ENCODE peak calls at places on chromosomes 3 and 15, in five cellular contexts. H, J, I, Z and L are unnamed samples.

GRCh38 chr15:63189955-63190691 is 717 bp downstream of the RAB8B start:
- DNase-seq in H (peak; percentile 66), Z (no peak), J (no peak), I (no peak), L (no peak)

GRCh38 chr3:58388550-58389061 is 45.0 kb downstream of the PDHB start:
- DNase-seq in J (peak; percentile 96), H (no peak), I (no peak), Z (peak; percentile 70), L (no peak)

GRCh38 chr15:74252291-74253080 is 16.4 kb downstream of the CCDC33 start:
- DNase-seq in I (no peak), J (no peak), Z (no peak), H (peak; percentile 30), L (no peak)

GRCh38 chr3:190624282-190624681 is 110.4 kb downstream of the IL1RAP start:
- DNase-seq in J (no peak), Z (no peak), I (no peak), H (no peak), L (no peak)

GRCh38 chr15:55254916-55255679 is 34.5 kb downstream of the RAB27A start:
- DNase-seq in I (no peak), Z (no peak), J (no peak), H (no peak), L (no peak)

GRCh38 chr15:63420333-63420741 is 38.7 kb upstream of the CA12 start:
- DNase-seq in H (peak; percentile 32), I (no peak), J (no peak), Z (no peak), L (peak; percentile 39)

GRCh38 chr3:174325834-174326705 is 533.1 kb upstream of the NAALADL2 start:
- DNase-seq in J (no peak), H (no peak), Z (peak; percentile 47), I (no peak), L (no peak)

GRCh38 chr15:65258370-65258769 is 28.3 kb downstream of the PARP16 start:
- DNase-seq in Z (no peak), H (no peak), J (no peak), I (no peak), L (no peak)

GRCh38 chr3:49668414-49668797 is 5.7 kb upstream of the APEH start:
- DNase-seq in H (no peak), J (no peak), Z (no peak), I (no peak), L (no peak)

GRCh38 chr3:29240248-29240647 is 40.6 kb upstream of the RBMS3 start:
- DNase-seq in H (peak; percentile 77), Z (peak; percentile 61), J (no peak), I (no peak), L (peak; percentile 41)

GRCh38 chr15:27235161-27235560 is 264.2 kb downstream of the GABRG3 start:
- DNase-seq in J (no peak), I (no peak), H (no peak), Z (no peak), L (no peak)

GRCh38 chr15:96358006-96358794 is 27.7 kb downstream of the NR2F2 start:
- DNase-seq in Z (no peak), H (no peak), I (no peak), J (no peak), L (no peak)

GRCh38 chr3:100561459-100562158 is 47.8 kb upstream of the ADGRG7 start:
- DNase-seq in Z (no peak), J (no peak), I (no peak), H (peak; percentile 96), L (peak; percentile 79)

GRCh38 chr3:48798998-48799397 is 48.7 kb downstream of the PRKAR2A start:
- DNase-seq in I (no peak), H (peak; percentile 79), J (no peak), Z (no peak), L (peak; percentile 87)

GRCh38 chr3:114775395-114775794 is 371.7 kb downstream of the ZBTB20 start:
- DNase-seq in Z (no peak), H (no peak), I (no peak), J (no peak), L (peak; percentile 32)

GRCh38 chr15:43748376-43748775 is 2.1 kb downstream of the PDIA3 start:
- DNase-seq in Z (no peak), J (no peak), I (no peak), H (no peak), L (peak; percentile 23)

GRCh38 chr3:77370413-77370812 is 330.5 kb downstream of the ROBO2 start:
- DNase-seq in J (no peak), Z (peak; percentile 62), H (peak; percentile 79), I (no peak), L (peak; percentile 64)